ENCODE peak calls at places on chromosome 19, in four cellular contexts. P is neural progenitor cell, D is psoas muscle, C is body of pancreas. G is an unnamed sample.

GRCh38 chr19:18896421-18896841 is 473 bp upstream of the CERS1 start:
- DNase-seq in P (peak), D (no peak), C (no peak), G (no peak)

GRCh38 chr19:19606021-19606420 is 12.5 kb downstream of the PBX4 start:
- DNase-seq in P (no peak), D (no peak), C (no peak), G (no peak)

GRCh38 chr19:42206871-42207755 is 10.4 kb downstream of the DEDD2 start:
- DNase-seq in P (no peak), D (no peak), C (no peak), G (no peak)

GRCh38 chr19:32201661-32202060 is 143.7 kb upstream of the ZNF507 start:
- DNase-seq in P (peak), D (no peak), C (no peak), G (no peak)

GRCh38 chr19:15072930-15073647 is 8.9 kb upstream of the OR1I1 start:
- DNase-seq in P (peak), D (no peak), C (no peak), G (no peak)

GRCh38 chr19:1469936-1470863 is 8.8 kb downstream of the C19orf25 start:
- DNase-seq in P (peak), D (peak), C (peak), G (no peak)

GRCh38 chr19:42350417-42350816 is 25.0 kb downstream of the MEGF8 start:
- DNase-seq in P (no peak), D (no peak), C (no peak), G (no peak)

GRCh38 chr19:8445488-8446001 is 770 bp downstream of the HNRNPM start:
- DNase-seq in P (peak), D (peak), C (peak), G (no peak)

GRCh38 chr19:15223649-15224371 is 8.4 kb downstream of the EPHX3 start:
- DNase-seq in P (peak), D (no peak), C (no peak), G (no peak)

GRCh38 chr19:9910625-9911024 is 25.7 kb downstream of the OLFM2 start:
- DNase-seq in P (no peak), D (no peak), C (no peak), G (no peak)

GRCh38 chr19:35195822-35196221 is 32.7 kb downstream of the FAM187B start:
- DNase-seq in P (no peak), D (no peak), C (no peak), G (no peak)

GRCh38 chr19:3108775-3109174 is 14.6 kb downstream of the GNA11 start:
- DNase-seq in P (peak), D (peak), C (peak), G (peak)

GRCh38 chr19:4889034-4889825 is 13.5 kb downstream of the ARRDC5 start:
- DNase-seq in P (no peak), D (no peak), C (no peak), G (no peak)

GRCh38 chr19:38683393-38684077 is 36.1 kb downstream of the ACTN4 start:
- DNase-seq in P (peak), D (peak), C (peak), G (no peak)

GRCh38 chr19:34382471-34382870 is 17.5 kb downstream of the GPI start:
- DNase-seq in P (no peak), D (no peak), C (no peak), G (no peak)

GRCh38 chr19:38062959-38063786 is 156.2 kb downstream of the SIPA1L3 start:
- DNase-seq in P (peak), D (no peak), C (peak), G (no peak)

GRCh38 chr19:42234364-42234763 is 8.0 kb downstream of the GSK3A start:
- DNase-seq in P (no peak), D (no peak), C (no peak), G (no peak)

GRCh38 chr19:8459095-8459494 is 14.3 kb downstream of the HNRNPM start:
- DNase-seq in P (no peak), D (no peak), C (no peak), G (no peak)

GRCh38 chr19:57280913-57281425 is 684 bp downstream of the ZNF460 start:
- DNase-seq in P (no peak), D (no peak), C (no peak), G (no peak)

GRCh38 chr19:8611890-8612806 is 1.6 kb upstream of the ADAMTS10 start:
- DNase-seq in P (no peak), D (peak), C (peak), G (no peak)

GRCh38 chr19:2600914-2601870 is 101.3 kb downstream of the GNG7 start:
- DNase-seq in P (no peak), D (no peak), C (no peak), G (no peak)

GRCh38 chr19:16587031-16588023 is 15.1 kb upstream of the SLC35E1 start:
- DNase-seq in P (no peak), D (no peak), C (peak), G (no peak)

GRCh38 chr19:42132030-42132628 is at the start of gene POU2F2:
- DNase-seq in P (peak), D (peak), C (no peak), G (no peak)

GRCh38 chr19:15372891-15373301 is 6.7 kb downstream of the AKAP8 start:
- DNase-seq in P (no peak), D (peak), C (no peak), G (no peak)

GRCh38 chr19:50498219-50499056 is 12.6 kb downstream of the JOSD2 start:
- DNase-seq in P (no peak), D (peak), C (no peak), G (no peak)
- H3K27ac ChIP-seq in P (no peak), D (peak), C (no peak), G (no peak)

GRCh38 chr19:55322495-55322894 is 2.6 kb downstream of the TMEM150B start:
- DNase-seq in P (no peak), D (no peak), C (no peak), G (no peak)

GRCh38 chr19:55320844-55321419 is 4.2 kb downstream of the TMEM150B start:
- DNase-seq in P (no peak), D (no peak), C (no peak), G (no peak)

GRCh38 chr19:55324705-55325104 is 436 bp downstream of the TMEM150B start:
- DNase-seq in P (no peak), D (no peak), C (no peak), G (no peak)

GRCh38 chr19:55319786-55320185 is 5.4 kb downstream of the TMEM150B start:
- DNase-seq in P (peak), D (peak), C (peak), G (no peak)

DNA sequence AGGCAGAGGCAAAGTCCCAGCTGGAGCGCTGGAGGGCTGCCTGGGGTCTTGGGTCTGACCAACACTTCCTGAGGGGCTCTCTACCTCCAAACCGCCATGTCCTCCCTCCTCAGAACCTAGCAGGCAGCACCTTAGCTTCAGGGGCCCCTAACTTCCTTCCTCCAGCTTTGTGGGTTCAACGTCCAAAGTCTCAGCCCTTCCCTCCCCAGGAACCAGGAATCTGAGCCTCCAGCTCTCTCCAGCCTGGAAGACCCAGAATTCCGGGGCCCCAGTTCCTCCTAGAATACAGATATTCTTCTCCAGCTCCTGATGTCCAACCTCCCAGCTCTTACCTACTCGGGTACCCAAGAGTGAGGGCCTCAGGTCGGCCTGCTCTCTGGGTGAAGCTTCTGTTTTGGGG is 3.7 kb downstream of the TMEM150B start:
- DNase-seq in P (no peak), D (no peak), C (no peak), G (no peak)
- H3K4me3 ChIP-seq in P (no peak), D (no peak), C (no peak), G (no peak)

GRCh38 chr19:46722421-46723022 is 5.6 kb upstream of the PRKD2 start:
- DNase-seq in P (no peak), D (peak), C (no peak), G (no peak)
- H3K27ac ChIP-seq in P (no peak), D (no peak), C (no peak), G (no peak)

GRCh38 chr19:12379732-12380443 is 14.4 kb upstream of the ZNF442 start:
- DNase-seq in P (no peak), D (no peak), C (no peak), G (no peak)

GRCh38 chr19:12380444-12380737 is 14.9 kb upstream of the ZNF442 start:
- DNase-seq in P (no peak), D (no peak), C (no peak), G (no peak)
- H3K4me3 ChIP-seq in P (no peak), D (no peak), C (no peak), G (no peak)

GRCh38 chr19:52187407-52187806 is 2.4 kb upstream of the PPP2R1A start:
- DNase-seq in P (no peak), D (no peak), C (no peak), G (no peak)
- H3K27ac ChIP-seq in P (no peak), D (no peak), C (no peak), G (no peak)

GRCh38 chr19:56101095-56101494 is 20.0 kb downstream of the ZNF787 start:
- DNase-seq in P (no peak), D (no peak), C (no peak), G (no peak)
- H3K4me3 ChIP-seq in P (no peak), D (no peak), C (no peak), G (no peak)

GRCh38 chr19:30448386-30449130 is 76.4 kb downstream of the ZNF536 start:
- DNase-seq in P (peak), D (no peak), C (no peak), G (no peak)
- H3K27ac ChIP-seq in P (no peak), D (no peak), C (no peak), G (no peak)

G was measured in AG04450.